ENCODE peak calls at places on chromosomes 11 and 22, in four cellular contexts. J is neural progenitor cell, P is mammary epithelial cell, K is colonic mucosa. A is an unnamed sample.

GRCh38 chr22:50441428-50441993 is 33.3 kb downstream of the SBF1 start:
- DNase-seq in P (no peak), J (no peak), K (no peak), A (no peak)

GRCh38 chr11:57777969-57778317 is 16.3 kb downstream of the CTNND1 start:
- DNase-seq in J (peak), K (peak), P (peak), A (peak)

GRCh38 chr11:19380375-19380774 is 139.6 kb upstream of the E2F8 start:
- DNase-seq in P (peak), J (no peak), K (no peak), A (no peak)

GRCh38 chr11:35242843-35243242 is 103.9 kb downstream of the CD44 start:
- DNase-seq in K (no peak), J (no peak), P (no peak), A (no peak)

GRCh38 chr11:131597875-131598274 is 227.5 kb downstream of the NTM start:
- DNase-seq in K (no peak), J (no peak), P (no peak), A (no peak)

GRCh38 chr11:62025429-62026105 is 58.1 kb upstream of the FTH1 start:
- DNase-seq in P (peak), K (peak), J (no peak), A (peak)

GRCh38 chr11:20159680-20160381 is 444 bp downstream of the DBX1 start:
- DNase-seq in K (no peak), J (peak), P (no peak), A (no peak)

GRCh38 chr11:14454861-14455632 is 44.6 kb downstream of the COPB1 start:
- DNase-seq in K (no peak), P (no peak), J (peak), A (peak)

GRCh38 chr11:57301711-57302423 is 22.9 kb downstream of the TNKS1BP1 start:
- DNase-seq in J (no peak), P (no peak), K (no peak), A (no peak)

GRCh38 chr11:33259869-33260268 is 2.7 kb downstream of the HIPK3 start:
- DNase-seq in P (no peak), J (no peak), K (no peak), A (no peak)

GRCh38 chr11:119518746-119519382 is 95.9 kb upstream of the THY1 start:
- DNase-seq in J (peak), P (peak), K (no peak), A (no peak)

GRCh38 chr11:93740802-93741093 is 547 bp downstream of the TAF1D start:
- DNase-seq in K (peak), P (peak), J (peak), A (peak)

GRCh38 chr11:61888590-61888989 is 2.8 kb downstream of the FADS3 start:
- DNase-seq in P (no peak), K (no peak), J (no peak), A (no peak)

GRCh38 chr11:72236083-72236697 is 7.8 kb downstream of the PHOX2A start:
- DNase-seq in P (no peak), J (no peak), K (no peak), A (no peak)

GRCh38 chr22:41528938-41529561 is 15.2 kb downstream of the POLR3H start:
- DNase-seq in P (no peak), J (no peak), K (no peak), A (no peak)

GRCh38 chr11:88508808-88509581 is 171.5 kb upstream of the CTSC start:
- DNase-seq in J (peak), P (no peak), K (peak), A (no peak)

GRCh38 chr11:75480185-75480889 is 45.4 kb downstream of the GDPD5 start:
- DNase-seq in K (no peak), P (no peak), J (no peak), A (no peak)

GRCh38 chr22:32622004-32622761 is 147.6 kb downstream of the FBXO7 start:
- DNase-seq in J (peak), P (no peak), K (peak), A (no peak)

GRCh38 chr11:20671856-20672546 is 2.6 kb downstream of the NELL1 start:
- DNase-seq in J (peak), P (peak), K (no peak), A (no peak)

GRCh38 chr11:1863352-1864215 is 10.7 kb downstream of the LSP1 start:
- DNase-seq in K (peak), J (peak), P (peak), A (no peak)

GRCh38 chr11:83914995-83915394 is 628.8 kb upstream of the CCDC90B start:
- DNase-seq in K (no peak), J (no peak), P (no peak), A (no peak)

GRCh38 chr22:28018461-28018927 is 99.4 kb upstream of the PITPNB start:
- DNase-seq in J (no peak), P (no peak), K (no peak), A (no peak)

GRCh38 chr11:78351193-78351592 is 66.4 kb downstream of the GAB2 start:
- DNase-seq in K (no peak), P (no peak), J (peak), A (no peak)

GRCh38 chr11:1131033-1131911 is 26.5 kb upstream of the MUC5AC start:
- DNase-seq in P (no peak), J (no peak), K (no peak), A (no peak)

GRCh38 chr11:118050208-118050891 is 26.5 kb upstream of the TMPRSS4 start:
- DNase-seq in K (no peak), J (no peak), P (no peak), A (no peak)

GRCh38 chr11:92838655-92839334 is 130.7 kb upstream of the MTNR1B start:
- DNase-seq in K (no peak), J (peak), P (no peak), A (no peak)

GRCh38 chr11:77154381-77155081 is 26.5 kb downstream of the MYO7A start:
- DNase-seq in P (no peak), K (no peak), J (no peak), A (no peak)

GRCh38 chr11:93220078-93220477 is 22.3 kb upstream of the SLC36A4 start:
- DNase-seq in K (no peak), J (no peak), P (no peak), A (no peak)

GRCh38 chr11:128039140-128040021 is 548.0 kb downstream of the ETS1 start:
- DNase-seq in J (no peak), K (peak), P (peak), A (peak)

GRCh38 chr11:86374121-86374520 is 566 bp upstream of the CCDC81 start:
- DNase-seq in J (no peak), K (no peak), P (no peak), A (no peak)

GRCh38 chr11:71895961-71896360 is 17.7 kb downstream of the DEFB131B start:
- DNase-seq in J (no peak), K (no peak), P (no peak), A (no peak)

GRCh38 chr11:35582033-35582432 is 36.2 kb upstream of the FJX1 start:
- DNase-seq in P (no peak), K (no peak), J (no peak), A (no peak)

GRCh38 chr11:18703001-18703763 is 4.6 kb downstream of the TMEM86A start:
- DNase-seq in J (peak), P (no peak), K (no peak), A (no peak)

GRCh38 chr11:706439-706956 is 467 bp downstream of the EPS8L2 start:
- DNase-seq in J (no peak), K (peak), P (peak), A (peak)

GRCh38 chr11:69044111-69045013 is 4.4 kb upstream of the TPCN2 start:
- DNase-seq in J (peak), K (peak), P (peak), A (peak)
- H3K27ac ChIP-seq in J (no peak), K (peak), P (no peak), A (no peak)

GRCh38 chr22:24176040-24176439 is 5.2 kb upstream of the SUSD2 start:
- DNase-seq in K (no peak), P (no peak), J (no peak), A (no peak)
- H3K27ac ChIP-seq in K (no peak), P (no peak), J (no peak), A (no peak)

DNA sequence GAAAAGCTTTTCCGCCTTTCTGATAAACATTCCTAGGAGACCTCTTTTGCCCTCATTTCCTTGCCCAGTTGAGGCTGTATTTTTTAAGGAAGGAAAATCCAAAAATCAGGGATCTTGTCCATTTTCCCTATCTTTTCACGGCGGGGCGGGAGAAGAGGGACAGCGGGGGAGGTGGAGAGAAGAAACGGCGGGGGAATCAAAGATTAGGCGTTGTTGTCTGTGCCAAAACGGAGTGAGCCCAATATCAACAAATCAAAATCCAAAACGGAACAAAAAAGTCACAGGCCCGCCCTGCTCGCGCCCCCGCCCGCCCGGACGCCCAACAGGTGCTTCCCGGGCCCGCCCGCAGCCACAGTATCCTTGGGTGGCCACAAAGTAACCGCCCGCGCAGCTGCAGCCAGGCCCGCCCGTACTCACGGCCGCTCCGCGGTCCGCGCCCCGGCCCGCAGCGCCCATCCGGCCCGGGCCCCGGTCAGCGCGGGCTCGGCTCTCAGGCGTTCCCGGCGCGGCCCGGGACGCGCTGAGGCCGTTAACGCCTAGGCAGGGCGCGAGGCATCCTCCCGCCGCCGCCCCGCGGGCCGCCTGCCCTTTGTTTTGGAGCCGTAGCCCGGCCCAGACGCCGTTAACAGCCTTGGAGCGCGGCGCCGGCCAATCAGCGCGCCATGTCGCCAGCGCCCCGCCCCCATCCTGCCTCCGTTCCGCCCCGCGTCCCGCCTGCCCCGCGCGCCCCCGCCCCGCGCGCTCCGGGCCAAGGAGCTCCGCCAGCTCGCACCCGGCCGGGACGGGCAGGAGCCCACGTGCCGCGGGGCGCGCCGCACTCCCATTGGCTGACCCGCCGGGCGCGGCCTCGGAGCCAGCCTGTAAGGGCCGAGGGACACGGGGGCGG is at the start of gene YPEL1:
- DNase-seq in K (peak), P (peak), J (peak), A (peak)
- H3K27ac ChIP-seq in K (peak), P (no peak), J (peak), A (no peak)

GRCh38 chr22:37123649-37124048 is 14.1 kb upstream of the TMPRSS6 start:
- DNase-seq in J (no peak), P (no peak), K (no peak), A (no peak)

GRCh38 chr22:37119872-37120271 is 10.4 kb upstream of the TMPRSS6 start:
- DNase-seq in J (no peak), P (no peak), K (no peak), A (no peak)

GRCh38 chr22:37120569-37121340 is 11.2 kb upstream of the TMPRSS6 start:
- DNase-seq in K (no peak), P (no peak), J (no peak), A (no peak)

GRCh38 chr22:37122598-37123180 is 13.2 kb upstream of the TMPRSS6 start:
- DNase-seq in P (no peak), K (no peak), J (no peak), A (no peak)

DNA sequence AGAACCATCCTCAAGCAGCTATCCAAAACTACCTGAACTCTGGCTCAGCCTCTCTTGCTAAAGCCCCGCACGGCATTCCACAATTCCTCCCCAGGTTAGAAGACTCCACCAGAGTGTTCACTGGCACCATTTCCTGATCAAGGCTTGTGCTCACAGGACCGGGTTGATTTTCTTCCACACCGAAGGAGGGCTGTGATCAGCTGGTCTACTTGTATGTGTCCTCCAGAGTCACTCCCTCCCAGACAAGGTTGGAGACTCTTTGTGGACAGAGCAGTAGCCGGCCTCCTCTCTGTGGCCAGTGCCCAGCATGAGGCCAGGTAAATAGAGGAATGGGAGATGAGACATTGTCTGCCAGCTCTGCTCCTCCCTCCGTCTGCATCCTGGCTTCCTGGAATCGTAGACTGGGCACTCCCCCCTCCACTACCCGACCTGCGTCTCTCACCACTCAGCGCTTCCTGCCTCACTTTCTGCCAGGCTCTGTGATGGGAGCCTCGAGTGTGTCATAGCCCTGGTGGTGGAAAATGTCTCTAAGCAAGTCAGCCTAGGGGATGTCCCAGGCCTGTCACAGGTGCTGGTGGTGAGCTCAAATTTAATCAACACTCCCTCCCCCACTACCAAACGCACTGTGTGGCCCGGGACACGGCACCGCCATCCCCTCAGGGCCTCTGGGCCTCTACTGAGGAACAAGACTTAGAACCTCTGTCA is 12.5 kb upstream of the TMPRSS6 start:
- DNase-seq in J (no peak), K (peak), P (peak), A (peak)
- H3K27ac ChIP-seq in J (no peak), K (no peak), P (peak), A (no peak)

GRCh38 chr11:65384301-65384889 is 1.9 kb upstream of the SLC25A45 start:
- DNase-seq in K (no peak), P (peak), J (no peak), A (no peak)
- H3K27ac ChIP-seq in K (peak), P (no peak), J (no peak), A (peak)

GRCh38 chr11:133784359-133784758 is 61.0 kb downstream of the SPATA19 start:
- DNase-seq in J (no peak), K (no peak), P (no peak), A (no peak)

GRCh38 chr11:133787379-133788103 is 57.8 kb downstream of the SPATA19 start:
- DNase-seq in P (no peak), K (no peak), J (peak), A (no peak)

GRCh38 chr11:133785795-133786194 is 59.5 kb downstream of the SPATA19 start:
- DNase-seq in P (no peak), K (no peak), J (no peak), A (no peak)

GRCh38 chr11:133778161-133778560 is 67.2 kb downstream of the SPATA19 start:
- DNase-seq in J (no peak), K (no peak), P (no peak), A (no peak)

GRCh38 chr11:133782116-133782725 is 63.1 kb downstream of the SPATA19 start:
- DNase-seq in K (no peak), P (no peak), J (no peak), A (no peak)
- H3K27ac ChIP-seq in K (no peak), P (no peak), J (no peak), A (no peak)

GRCh38 chr11:73734996-73735395 is 25.9 kb downstream of the RAB6A start:
- DNase-seq in J (no peak), P (peak), K (no peak), A (no peak)
- H3K27ac ChIP-seq in J (no peak), P (no peak), K (no peak), A (no peak)

GRCh38 chr22:30992565-30992964 is 23.5 kb downstream of the TUG1 start:
- DNase-seq in J (no peak), K (no peak), P (no peak), A (no peak)
- H3K27ac ChIP-seq in J (no peak), K (no peak), P (no peak), A (no peak)

GRCh38 chr22:38870312-38870741 is 1.7 kb downstream of the CBX6 start:
- DNase-seq in J (peak), K (peak), P (peak), A (peak)

GRCh38 chr22:38872172-38872830 is at the start of gene CBX6:
- DNase-seq in J (peak), K (peak), P (peak), A (peak)

GRCh38 chr22:38872831-38873248 is 824 bp upstream of the CBX6 start:
- DNase-seq in J (peak), P (no peak), K (peak), A (no peak)

GRCh38 chr22:38870791-38871359 is 1.1 kb downstream of the CBX6 start:
- DNase-seq in P (no peak), K (no peak), J (peak), A (no peak)

DNA sequence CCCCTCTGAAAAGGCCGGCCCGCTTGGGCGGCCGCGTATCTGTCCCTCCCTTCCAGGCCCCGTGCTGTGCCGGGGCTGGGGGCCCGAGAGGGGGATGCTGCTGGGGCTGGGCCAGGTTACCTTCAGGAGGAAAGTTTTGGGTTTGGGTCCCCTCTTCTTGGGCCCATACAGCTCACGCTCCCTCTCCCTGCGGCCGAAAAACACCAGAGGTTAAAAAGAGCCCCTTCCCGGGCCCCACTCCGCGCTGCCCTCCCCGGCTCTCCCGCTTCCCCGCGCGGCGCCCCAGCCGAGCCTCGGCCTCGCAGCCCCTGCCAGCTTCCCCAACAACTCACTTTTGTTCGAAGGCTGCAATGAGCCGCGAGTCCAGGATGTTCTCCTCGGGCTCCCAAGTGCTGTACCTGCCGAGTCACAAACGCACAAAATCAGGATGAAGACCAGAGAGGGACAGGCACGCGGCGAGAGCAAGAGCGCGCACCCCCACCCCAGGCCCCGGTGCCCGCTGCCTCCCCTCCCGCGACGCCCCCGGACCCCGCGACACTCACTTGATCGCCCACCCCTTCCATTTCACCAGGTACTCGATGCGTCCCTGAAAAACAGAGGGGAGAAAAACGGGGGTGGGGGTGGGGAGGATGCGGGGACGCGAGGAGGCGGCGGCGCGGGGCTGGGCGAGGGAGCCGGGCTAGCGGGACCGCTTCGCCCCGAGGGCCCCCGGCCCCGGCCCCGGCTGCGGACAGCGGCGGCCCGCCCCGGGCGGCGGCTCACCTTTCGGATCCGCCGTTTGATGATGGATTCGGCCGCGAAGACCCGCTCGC is 450 bp downstream of the CBX6 start:
- DNase-seq in J (peak), K (no peak), P (peak), A (no peak)
- H3K27ac ChIP-seq in J (no peak), K (peak), P (peak), A (peak)

GRCh38 chr11:130587658-130588057 is 139.2 kb downstream of the ADAMTS15 start:
- DNase-seq in J (no peak), P (no peak), K (no peak), A (no peak)
- H3K27ac ChIP-seq in J (no peak), P (no peak), K (no peak), A (no peak)